ENCODE peak calls at places on chromosomes 6 and 20, in five cellular contexts. U is HS-5; B is stimulated activated CD4-positive, alpha-beta T cell treated with anti-CD3 and anti-CD28 coated beads, Interleukin-1b, Interleukin-23, amount 100 ng/mL, for 1 hour; K is uterus; M is Daoy. E is an unnamed sample.

GRCh38 chr6:161186173-161186769 is 87.6 kb downstream of the AGPAT4 start:
- DNase-seq in U (peak; percentile 75), B (no peak), K (no peak), M (peak; percentile 91), E (no peak)

GRCh38 chr20:61919239-61919638 is 146.4 kb downstream of the TAF4 start:
- DNase-seq in U (no peak), B (no peak), K (no peak), M (no peak), E (no peak)

GRCh38 chr6:148925701-148926100 is 178.9 kb downstream of the UST start:
- DNase-seq in U (no peak), B (no peak), K (no peak), M (no peak), E (no peak)

GRCh38 chr6:163376167-163376566 is 38.4 kb upstream of the QKI start:
- DNase-seq in U (no peak), B (no peak), K (no peak), M (no peak), E (no peak)

GRCh38 chr6:89313006-89313405 is 2.1 kb downstream of the GABRR2 start:
- DNase-seq in U (peak; percentile 69), B (no peak), K (no peak), M (peak; percentile 71), E (no peak)

GRCh38 chr6:49001856-49002255 is 461.2 kb downstream of the MMUT start:
- DNase-seq in U (no peak), B (no peak), K (no peak), M (no peak), E (no peak)

GRCh38 chr20:19921349-19921793 is 95.8 kb upstream of the NAA20 start:
- DNase-seq in U (no peak), B (no peak), K (no peak), M (no peak), E (no peak)

GRCh38 chr20:36340593-36340990 is 34.5 kb downstream of the DLGAP4 start:
- DNase-seq in U (no peak), B (no peak), K (no peak), M (no peak), E (no peak)

GRCh38 chr6:113047148-113047547 is 700.0 kb downstream of the RFPL4B start:
- DNase-seq in U (no peak), B (no peak), K (no peak), M (peak; percentile 48), E (no peak)

GRCh38 chr6:22053385-22053997 is 243.3 kb downstream of the PRL start:
- DNase-seq in U (no peak), B (no peak), K (no peak), M (peak; percentile 21), E (no peak)

GRCh38 chr20:36496707-36497669 is 44.3 kb upstream of the MYL9 start:
- DNase-seq in U (no peak), B (no peak), K (no peak), M (no peak), E (no peak)

GRCh38 chr6:140857734-140858380 is 1274.9 kb upstream of the GJE1 start:
- DNase-seq in U (no peak), B (no peak), K (no peak), M (peak; percentile 65), E (no peak)

GRCh38 chr6:91267246-91267645 is 680.4 kb upstream of the MAP3K7 start:
- DNase-seq in U (no peak), B (no peak), K (no peak), M (no peak), E (no peak)

GRCh38 chr6:139172151-139172550 is 37.3 kb downstream of the HECA start:
- DNase-seq in U (no peak), B (no peak), K (no peak), M (no peak), E (no peak)

GRCh38 chr6:3738381-3739131 is 13.0 kb downstream of the PXDC1 start:
- DNase-seq in U (no peak), B (no peak), K (peak; percentile 11), M (no peak), E (no peak)

GRCh38 chr20:58551631-58552030 is 36.4 kb upstream of the APCDD1L start:
- DNase-seq in U (no peak), B (no peak), K (no peak), M (no peak), E (peak; percentile 34)

GRCh38 chr6:128112494-128112893 is 211.6 kb upstream of the THEMIS start:
- DNase-seq in U (no peak), B (no peak), K (no peak), M (no peak), E (no peak)

GRCh38 chr20:63087236-63087871 is 80.6 kb upstream of the BHLHE23 start:
- DNase-seq in U (no peak), B (no peak), K (no peak), M (no peak), E (no peak)

GRCh38 chr6:163793584-163793983 is 379.1 kb downstream of the QKI start:
- DNase-seq in U (peak; percentile 59), B (no peak), K (no peak), M (peak; percentile 79), E (no peak)

GRCh38 chr20:15475483-15475882 is 1097.8 kb downstream of the KIF16B start:
- DNase-seq in U (no peak), B (no peak), K (no peak), M (peak; percentile 17), E (no peak)

GRCh38 chr6:53544500-53545308 is at the start of gene GCLC:
- DNase-seq in U (peak; percentile 75), B (peak; percentile 78), K (peak; percentile 94), M (peak; percentile 99), E (no peak)

GRCh38 chr6:21808045-21808470 is 214.5 kb downstream of the SOX4 start:
- DNase-seq in U (peak; percentile 45), B (no peak), K (peak; percentile 57), M (peak; percentile 86), E (no peak)

GRCh38 chr6:53741417-53741816 is 53.4 kb upstream of the LRRC1 start:
- DNase-seq in U (no peak), B (no peak), K (no peak), M (no peak), E (no peak)

GRCh38 chr6:156826290-156826955 is 49.2 kb downstream of the ARID1B start:
- DNase-seq in U (no peak), B (no peak), K (no peak), M (no peak), E (no peak)

E was measured in vagina.